ENCODE peak calls at places on chromosomes 3 and 15, in four cellular contexts. Z is GM12878, S is HepG2, G is H1. E is an unnamed sample. For H3K9me3, the result is how much of the 10 kb centered on the place peaks cover.

GRCh38 chr15:35886765-35887164 is 340.8 kb upstream of the DPH6 start:
- DNase-seq in Z (no peak), S (no peak), G (no peak), E (no peak)

GRCh38 chr15:79192462-79193036 is 90.0 kb upstream of the ANKRD34C start:
- DNase-seq in Z (no peak), S (no peak), G (no peak), E (no peak)

GRCh38 chr3:32257042-32257441 is 18.6 kb downstream of the CMTM8 start:
- DNase-seq in Z (no peak), S (no peak), G (no peak), E (no peak)

GRCh38 chr3:58617338-58617761 is 40.2 kb upstream of the FAM107A start:
- DNase-seq in Z (no peak), S (no peak), G (no peak), E (no peak)

GRCh38 chr3:158381274-158381868 is 189.6 kb upstream of the MLF1 start:
- DNase-seq in Z (no peak), S (no peak), G (no peak), E (no peak)

GRCh38 chr3:182644013-182644412 is 149.3 kb upstream of the ATP11B start:
- DNase-seq in Z (no peak), S (no peak), G (no peak), E (no peak)

GRCh38 chr3:129663045-129663446 is 56.6 kb upstream of the PLXND1 start:
- DNase-seq in Z (no peak), S (peak), G (peak), E (no peak)

GRCh38 chr15:28935316-28935715 is 49.5 kb downstream of the APBA2 start:
- DNase-seq in Z (no peak), S (peak), G (no peak), E (no peak)

DNA sequence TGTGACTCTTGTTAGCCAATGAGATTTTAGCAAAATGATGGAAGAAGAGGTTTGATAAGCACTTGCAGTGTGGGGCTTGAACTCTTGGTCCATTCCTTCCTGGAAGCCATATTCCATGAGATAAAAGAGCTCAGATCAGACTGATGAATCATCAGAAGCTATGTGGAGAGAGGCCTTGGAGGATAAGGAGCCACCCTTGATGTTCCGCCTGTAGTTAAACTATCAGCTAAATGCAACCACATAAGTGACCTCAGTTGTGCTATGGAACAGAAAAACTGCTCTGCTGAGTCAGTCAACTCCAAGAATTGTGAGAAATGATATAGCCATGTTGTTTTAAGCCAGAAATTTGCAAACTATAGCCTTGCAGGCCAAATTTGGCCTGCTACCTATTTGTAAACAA is 27.7 kb upstream of the GAP43 start:
- DNase-seq in Z (no peak), S (peak), G (no peak), E (no peak)
- TF ChIP-seq ZNF274 in Z (no peak), S (no peak), G (no peak), E (no peak)

GRCh38 chr3:169052465-169053302 is 610.8 kb downstream of the MECOM start:
- DNase-seq in Z (no peak), S (no peak), G (no peak), E (no peak)
- H3K9me3 ChIP-seq in Z (under half), S (under half), G (under half), E (under half)

GRCh38 chr15:61879219-61879618 is 181.0 kb downstream of the VPS13C start:
- DNase-seq in Z (no peak), S (peak), G (no peak), E (no peak)
- TF ChIP-seq SUZ12 in Z (no peak), S (no peak), G (no peak), E (no peak)

GRCh38 chr15:75921732-75922703 is 18.3 kb downstream of the FBXO22 start:
- DNase-seq in Z (no peak), S (peak), G (no peak), E (no peak)

GRCh38 chr15:75918135-75918534 is 14.5 kb downstream of the FBXO22 start:
- DNase-seq in Z (no peak), S (no peak), G (no peak), E (no peak)

GRCh38 chr15:75923756-75924155 is 20.1 kb downstream of the FBXO22 start:
- DNase-seq in Z (no peak), S (no peak), G (no peak), E (no peak)

GRCh38 chr15:75916978-75917377 is 13.3 kb downstream of the FBXO22 start:
- DNase-seq in Z (no peak), S (no peak), G (no peak), E (no peak)

DNA sequence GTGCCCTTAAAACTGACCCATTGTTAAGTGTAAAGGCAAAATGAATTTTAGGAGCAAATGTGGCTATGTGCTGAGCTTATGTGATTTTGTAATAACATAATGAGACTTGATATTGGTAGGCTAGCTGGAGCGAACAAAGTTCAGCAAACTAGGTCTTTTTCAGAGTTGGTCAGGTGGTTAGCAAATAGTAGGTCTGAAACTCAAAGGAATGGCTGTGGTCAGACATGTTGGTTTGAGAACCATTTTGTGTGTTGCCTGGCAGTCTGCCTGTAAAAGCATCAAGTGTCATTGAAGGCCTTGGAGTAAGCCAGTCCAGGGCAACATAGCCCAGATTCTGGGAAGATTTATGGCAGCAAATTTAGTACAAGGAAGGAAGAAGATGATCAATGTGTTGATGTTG is 16.4 kb downstream of the FBXO22 start:
- DNase-seq in Z (no peak), S (peak), G (no peak), E (no peak)
- TF ChIP-seq ZNF274 in Z (no peak), S (no peak), G (no peak), E (no peak)

DNA sequence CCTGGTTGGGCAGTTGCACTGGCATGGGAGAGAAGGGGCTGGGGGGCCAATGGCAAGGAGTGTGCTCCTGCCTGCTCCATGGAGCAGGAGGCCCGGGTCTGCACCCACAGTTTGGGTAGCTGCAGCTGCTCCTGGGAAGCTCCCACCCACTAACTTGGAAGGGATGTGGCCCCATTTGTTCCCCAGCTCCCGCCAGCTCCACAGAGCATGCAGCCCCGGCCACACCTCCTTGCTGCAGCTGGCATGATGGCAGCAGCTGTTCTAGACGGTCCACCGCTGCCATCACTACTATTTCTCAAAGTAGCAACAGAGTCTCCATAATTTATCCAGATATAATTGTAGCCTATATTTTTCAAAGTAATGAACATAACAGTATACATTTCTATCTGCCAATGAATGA is 65.8 kb downstream of the PIK3CB start:
- DNase-seq in Z (no peak), S (no peak), G (no peak), E (no peak)
- H3K9me3 ChIP-seq in Z (under half), S (under half), G (under half), E (under half)

DNA sequence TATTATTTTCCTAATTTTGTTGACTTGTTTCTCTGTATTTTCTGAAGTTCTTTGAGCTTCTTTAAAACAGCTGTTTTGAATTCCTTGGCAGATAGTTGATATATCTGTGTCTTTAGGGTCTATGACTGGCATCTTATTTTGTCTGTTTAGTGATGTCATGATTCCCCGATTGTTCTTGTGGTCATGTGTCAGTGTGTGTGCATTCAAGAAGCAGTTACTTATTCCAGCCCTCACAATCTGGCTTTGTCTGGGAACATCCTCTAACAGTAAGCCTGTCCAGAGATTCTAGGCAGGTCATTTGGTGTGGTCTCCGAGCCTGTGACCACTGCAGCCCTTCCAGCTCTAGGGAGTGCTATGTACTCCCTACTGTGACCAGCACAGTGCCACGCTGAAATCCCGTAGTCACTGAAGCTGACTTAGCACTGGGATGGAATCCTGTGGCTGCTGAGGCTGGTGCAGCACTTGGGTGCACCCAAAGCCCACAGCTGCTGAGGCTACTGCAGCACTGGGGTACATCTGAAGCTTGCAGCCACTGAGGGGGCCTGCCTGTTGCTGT is 6.7 kb downstream of the LNP1 start:
- DNase-seq in Z (no peak), S (no peak), G (no peak), E (no peak)
- TF ChIP-seq SUZ12 in Z (no peak), S (no peak), G (no peak), E (no peak)

DNA sequence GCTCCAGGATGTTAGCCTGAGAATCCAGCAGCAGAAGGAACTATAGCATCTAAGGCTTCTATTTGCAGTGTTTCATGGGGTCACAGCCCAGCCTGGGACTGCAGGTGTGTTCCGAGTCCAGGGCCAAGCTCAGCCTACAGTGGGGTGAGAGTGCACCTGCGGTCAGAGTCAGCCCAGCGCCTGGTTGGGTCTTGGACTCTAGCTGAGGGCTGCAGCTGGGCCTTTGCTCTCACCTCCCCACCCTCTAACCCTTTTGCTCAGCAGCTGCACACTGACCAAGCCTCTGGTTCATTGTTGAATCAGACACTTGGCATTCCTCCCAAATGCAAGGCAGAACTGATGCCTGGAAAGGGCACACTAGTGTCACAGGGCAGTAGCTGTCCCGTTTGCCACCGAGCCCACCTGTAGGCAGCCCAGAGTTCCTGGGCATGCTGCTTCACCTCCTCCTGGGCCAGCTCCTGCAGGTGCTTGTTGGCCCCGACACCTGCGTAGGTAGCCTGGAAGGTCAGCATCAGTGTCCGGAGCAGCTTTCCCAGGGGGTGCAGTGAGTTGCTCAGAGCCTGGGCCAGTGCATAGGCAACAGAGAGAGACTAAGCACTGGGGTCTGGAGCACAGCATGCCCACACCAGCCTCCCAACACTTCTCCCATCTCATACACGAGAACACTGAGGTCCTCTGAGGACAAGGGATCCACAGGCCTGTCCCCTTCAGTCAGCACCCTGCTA is 17.5 kb downstream of the ALS2CL start:
- DNase-seq in Z (no peak), S (no peak), G (no peak), E (no peak)
- TF ChIP-seq ZNF274 in Z (no peak), S (no peak), G (no peak), E (no peak)

GRCh38 chr15:27757050-27757449 is 342.1 kb downstream of the OCA2 start:
- DNase-seq in Z (no peak), S (no peak), G (no peak), E (no peak)
- H3K9me3 ChIP-seq in Z (under half), S (under half), G (under half), E (under half)

GRCh38 chr3:151159806-151160205 is 43.2 kb downstream of the GPR171 start:
- DNase-seq in Z (no peak), S (no peak), G (no peak), E (no peak)

GRCh38 chr3:151152626-151153025 is 50.4 kb downstream of the GPR171 start:
- DNase-seq in Z (no peak), S (no peak), G (no peak), E (no peak)

GRCh38 chr3:151155409-151156128 is 47.4 kb downstream of the GPR171 start:
- DNase-seq in Z (no peak), S (no peak), G (peak), E (peak)

GRCh38 chr3:151154566-151154965 is 48.5 kb downstream of the GPR171 start:
- DNase-seq in Z (no peak), S (no peak), G (no peak), E (no peak)

DNA sequence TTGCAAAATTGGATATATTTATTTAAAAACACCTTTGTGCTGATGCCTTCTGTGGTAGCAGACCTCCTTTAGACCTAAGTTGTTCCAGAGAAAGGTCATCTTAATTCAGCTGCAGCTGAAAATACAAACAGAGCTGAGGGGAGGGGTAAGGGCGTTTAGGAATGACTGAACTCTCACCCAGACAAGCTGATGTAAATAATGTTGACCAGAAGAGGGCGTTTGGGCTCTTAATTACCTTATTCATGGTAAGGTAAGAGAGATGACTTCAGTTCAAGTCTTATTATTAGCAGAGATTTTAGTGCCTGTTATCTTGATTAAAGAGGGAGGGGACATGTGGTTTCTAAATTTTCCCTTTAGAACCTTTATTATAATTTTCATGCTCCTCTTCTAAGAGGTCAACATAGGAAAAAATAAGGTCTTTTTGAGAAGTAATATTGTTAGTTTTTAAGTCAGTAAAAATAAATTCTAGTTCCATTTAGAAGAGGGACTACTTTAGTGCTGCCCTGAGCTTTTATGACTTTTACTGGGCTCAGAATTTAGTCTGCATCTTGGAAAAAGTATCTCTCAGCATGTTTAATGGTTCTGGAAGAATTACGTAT is 46.3 kb downstream of the GPR171 start:
- DNase-seq in Z (no peak), S (peak), G (no peak), E (peak)
- TF ChIP-seq SUZ12 in Z (no peak), S (no peak), G (no peak), E (no peak)